ENCODE peak calls at places on chromosomes 5 and 9, in six cellular contexts. T is GM12865, X is fibroblast of villous mesenchyme, H is lung, B is endothelial cell, L is dorsolateral prefrontal cortex. M is an unnamed sample.

GRCh38 chr5:120413706-120414105 is 50.4 kb upstream of the PRR16 start:
- DNase-seq in T (no peak), X (peak; percentile 59), H (no peak), B (no peak), L (no peak), M (no peak)

GRCh38 chr5:581941-582340 is 30.2 kb upstream of the CEP72 start:
- DNase-seq in T (no peak), X (no peak), H (no peak), B (no peak), L (no peak), M (no peak)

GRCh38 chr5:87579678-87580077 is 166.9 kb upstream of the CCNH start:
- DNase-seq in T (peak; percentile 12), X (no peak), H (no peak), B (no peak), L (no peak), M (no peak)

GRCh38 chr9:114086607-114087006 is 8.5 kb upstream of the AMBP start:
- DNase-seq in T (no peak), X (no peak), H (no peak), B (no peak), L (no peak), M (no peak)

GRCh38 chr5:168064933-168065622 is 226.4 kb upstream of the WWC1 start:
- DNase-seq in T (no peak), X (no peak), H (no peak), B (no peak), L (no peak), M (no peak)

GRCh38 chr5:79255786-79256557 is 20.0 kb downstream of the JMY start:
- DNase-seq in T (peak; percentile 73), X (peak; percentile 41), H (no peak), B (peak; percentile 70), L (no peak), M (peak; percentile 62)

GRCh38 chr9:2904242-2904930 is 60.5 kb upstream of the PUM3 start:
- DNase-seq in T (no peak), X (no peak), H (no peak), B (no peak), L (no peak), M (no peak)

GRCh38 chr5:154351566-154351965 is 94.2 kb upstream of the SAP30L start:
- DNase-seq in T (peak; percentile 7), X (no peak), H (no peak), B (no peak), L (no peak), M (no peak)

GRCh38 chr9:82492274-82492673 is 503.7 kb downstream of the SPATA31D1 start:
- DNase-seq in T (no peak), X (no peak), H (no peak), B (no peak), L (no peak), M (no peak)

GRCh38 chr9:82499337-82499736 is 510.8 kb downstream of the SPATA31D1 start:
- DNase-seq in T (no peak), X (no peak), H (no peak), B (no peak), L (no peak), M (no peak)

GRCh38 chr9:82498918-82499317 is 510.3 kb downstream of the SPATA31D1 start:
- DNase-seq in T (no peak), X (no peak), H (no peak), B (no peak), L (no peak), M (no peak)

GRCh38 chr9:82491604-82492003 is 503.0 kb downstream of the SPATA31D1 start:
- DNase-seq in T (no peak), X (no peak), H (no peak), B (no peak), L (no peak), M (no peak)

DNA sequence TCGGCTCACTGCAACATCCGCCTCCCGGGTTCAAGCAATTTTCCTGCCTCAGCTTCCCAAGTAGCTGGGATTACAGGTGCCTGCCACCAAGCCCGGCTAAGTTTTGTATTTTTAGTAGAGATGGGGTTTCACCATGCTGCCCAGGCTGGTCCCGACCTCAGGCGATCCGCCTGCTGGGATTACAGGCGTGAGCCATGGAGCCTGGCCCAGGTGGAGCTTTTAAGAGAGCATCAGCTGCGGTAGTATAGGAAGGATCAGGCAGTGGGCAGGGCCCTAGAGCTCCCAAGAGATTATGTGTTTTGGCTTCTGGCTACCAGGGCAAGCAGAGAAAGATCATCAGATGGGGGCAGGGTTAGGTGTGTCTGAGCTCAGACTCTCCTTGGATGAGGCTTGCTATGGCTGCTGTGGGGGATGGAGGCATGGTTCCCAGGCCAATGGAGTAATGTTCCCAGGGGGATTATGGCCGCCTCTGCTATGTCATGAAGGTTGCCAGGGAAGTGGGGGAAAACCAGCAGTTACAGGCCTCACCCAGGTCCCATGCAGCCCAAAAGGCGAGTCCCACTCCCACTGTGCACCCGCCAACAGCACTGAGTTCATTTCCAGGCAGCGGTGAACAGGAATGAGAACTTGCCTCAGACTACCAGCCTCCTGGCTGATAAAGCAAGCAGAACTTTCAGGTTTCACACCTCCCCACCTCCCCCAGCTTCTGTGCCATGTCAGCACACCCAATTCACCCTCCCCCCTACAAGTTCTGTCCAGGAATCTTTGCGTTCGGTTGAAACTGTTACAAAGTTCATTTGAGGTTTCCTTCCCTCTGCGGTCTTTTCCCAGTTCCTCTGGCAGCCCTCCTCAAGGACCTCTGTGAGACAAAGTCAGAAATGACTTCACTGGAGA is 507.6 kb downstream of the SPATA31D1 start:
- DNase-seq in T (no peak), X (no peak), H (no peak), B (no peak), L (no peak), M (no peak)
- TF ChIP-seq CTCF in T (no peak), X (no peak), H (no peak), B (no peak), L (no peak), M (no peak)

DNA sequence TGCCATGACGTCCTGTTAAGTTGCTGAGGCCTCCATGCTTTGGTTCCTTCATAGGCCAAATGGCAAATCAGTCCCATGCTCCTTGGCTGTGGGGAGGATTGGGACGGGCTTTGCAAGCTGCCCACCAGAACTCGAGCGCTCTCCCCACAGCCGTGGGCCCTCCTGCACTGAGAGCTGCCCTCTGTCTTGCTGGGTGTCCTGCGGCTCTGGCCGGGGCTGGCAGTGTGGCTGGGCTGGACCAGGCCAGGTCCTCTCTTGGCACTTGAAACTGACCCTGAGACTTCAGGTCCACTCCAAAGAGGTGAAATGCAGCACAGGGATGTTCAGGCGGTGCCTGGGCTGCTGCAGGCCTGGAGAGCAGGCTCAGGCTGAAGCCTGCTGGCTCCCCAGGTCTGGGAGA is 7.0 kb downstream of the MYMK start:
- DNase-seq in T (no peak), X (no peak), H (no peak), B (no peak), L (no peak), M (no peak)
- TF ChIP-seq CTCF in T (no peak), X (no peak), H (no peak), B (no peak), L (no peak), M (no peak)

DNA sequence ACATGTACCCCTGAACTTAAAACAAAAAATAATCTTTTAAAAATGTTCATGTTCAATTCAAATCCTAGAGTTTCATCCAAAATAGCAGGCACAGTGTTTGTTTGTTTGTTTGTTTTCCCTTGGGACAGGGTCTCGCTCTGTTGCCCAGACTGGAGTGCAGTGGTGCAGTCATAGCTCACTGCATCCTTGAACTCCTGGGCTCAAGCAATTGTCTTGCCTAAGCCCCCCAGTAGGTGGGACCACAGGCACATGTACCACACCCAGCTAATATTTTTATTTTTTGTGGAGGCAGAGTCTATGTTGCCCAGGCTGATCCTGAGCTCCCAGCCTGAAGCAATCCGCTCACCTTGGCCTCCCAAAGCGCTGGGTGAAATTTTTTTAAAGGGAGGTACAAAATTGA is 5.0 kb upstream of the POLR1E start:
- DNase-seq in T (no peak), X (no peak), H (no peak), B (no peak), L (no peak), M (no peak)
- TF ChIP-seq CTCF in T (no peak), X (no peak), H (no peak), B (no peak), L (no peak), M (no peak)

GRCh38 chr5:127582723-127583370 is 65.4 kb downstream of the PRRC1 start:
- DNase-seq in T (no peak), X (no peak), H (no peak), B (no peak), L (no peak), M (no peak)
- TF ChIP-seq CTCF in T (no peak), X (no peak), H (no peak), B (no peak), L (no peak), M (no peak)

M was measured in activated CD8-positive, alpha-beta T cell treated with anti-CD3 and anti-CD28 coated beads for 36 hours.